ENCODE peak calls at places on chromosomes 16 and 17, in four cellular contexts. H, K, O and N are unnamed samples.

GRCh38 chr17:74920306-74920620 is 2.8 kb downstream of the USH1G start:
- DNase-seq in H (no peak), K (no peak), O (no peak), N (no peak)

GRCh38 chr16:10093564-10093963 is 88.7 kb downstream of the GRIN2A start:
- DNase-seq in H (no peak), K (no peak), O (no peak), N (no peak)

GRCh38 chr16:53249331-53249730 is 184.9 kb upstream of the RBL2 start:
- DNase-seq in H (no peak), K (no peak), O (no peak), N (no peak)

GRCh38 chr17:32569171-32570080 is 82.6 kb downstream of the CDK5R1 start:
- DNase-seq in H (no peak), K (no peak), O (no peak), N (no peak)

GRCh38 chr16:69889295-69889964 is 61.7 kb upstream of the CLEC18A start:
- DNase-seq in H (no peak), K (no peak), O (no peak), N (no peak)

GRCh38 chr17:50364715-50365114 is 8.3 kb downstream of the MRPL27 start:
- DNase-seq in H (no peak), K (no peak), O (no peak), N (no peak)

GRCh38 chr17:80818871-80819270 is 172.8 kb upstream of the CHMP6 start:
- DNase-seq in H (no peak), K (no peak), O (no peak), N (no peak)

GRCh38 chr17:50806141-50806643 is 29.2 kb upstream of the WFIKKN2 start:
- DNase-seq in H (no peak), K (no peak), O (no peak), N (no peak)

GRCh38 chr17:10612957-10613744 is 44.0 kb downstream of the MYH3 start:
- DNase-seq in H (no peak), K (no peak), O (no peak), N (no peak)

GRCh38 chr17:35947156-35947585 is 3.7 kb upstream of the LYZL6 start:
- DNase-seq in H (no peak), K (peak; percentile 65), O (peak; percentile 57), N (peak; percentile 21)

GRCh38 chr17:57853695-57854094 is 3.9 kb upstream of the MRPS23 start:
- DNase-seq in H (peak; percentile 52), K (no peak), O (no peak), N (no peak)

GRCh38 chr17:43020789-43021738 is 1.1 kb downstream of the VAT1 start:
- DNase-seq in H (no peak), K (peak; percentile 60), O (peak; percentile 89), N (peak; percentile 83)

GRCh38 chr17:40910441-40910841 is 25.4 kb upstream of the KRT20 start:
- DNase-seq in H (no peak), K (no peak), O (no peak), N (no peak)

GRCh38 chr17:57751971-57752905 is 7.1 kb upstream of the CCDC182 start:
- DNase-seq in H (no peak), K (peak; percentile 84), O (no peak), N (no peak)

GRCh38 chr17:79960788-79961522 is 74.7 kb downstream of the TBC1D16 start:
- DNase-seq in H (no peak), K (no peak), O (no peak), N (peak; percentile 78)

GRCh38 chr16:144797-145252 is 6.4 kb upstream of the NPRL3 start:
- DNase-seq in H (no peak), K (no peak), O (no peak), N (no peak)

GRCh38 chr17:40316571-40317344 is 7.8 kb downstream of the RARA start:
- DNase-seq in H (no peak), K (peak; percentile 70), O (peak; percentile 82), N (peak; percentile 78)

GRCh38 chr16:84513111-84514065 is 8.9 kb upstream of the MEAK7 start:
- DNase-seq in H (no peak), K (no peak), O (no peak), N (peak; percentile 76)

GRCh38 chr16:2284797-2285576 is 17.1 kb upstream of the RNPS1 start:
- DNase-seq in H (no peak), K (no peak), O (no peak), N (no peak)

GRCh38 chr16:9241177-9241576 is 149.7 kb downstream of the HAPSTR1 start:
- DNase-seq in H (no peak), K (no peak), O (no peak), N (no peak)

GRCh38 chr16:86387461-86388440 is 122.6 kb upstream of the FOXF1 start:
- DNase-seq in H (no peak), K (no peak), O (peak; percentile 20), N (peak; percentile 99)

GRCh38 chr17:40373324-40373723 is 8.8 kb upstream of the GJD3 start:
- DNase-seq in H (no peak), K (no peak), O (no peak), N (no peak)

GRCh38 chr16:53061701-53062159 is 6.9 kb downstream of the CHD9 start:
- DNase-seq in H (no peak), K (no peak), O (no peak), N (no peak)

GRCh38 chr16:70664325-70665112 is 18.2 kb downstream of the IL34 start:
- DNase-seq in H (no peak), K (no peak), O (no peak), N (no peak)

GRCh38 chr17:82787081-82787848 is 35.4 kb downstream of the TBCD start:
- DNase-seq in H (no peak), K (no peak), O (no peak), N (no peak)

GRCh38 chr17:82789806-82790205 is 37.9 kb downstream of the TBCD start:
- DNase-seq in H (no peak), K (no peak), O (no peak), N (no peak)

GRCh38 chr17:82788206-82789001 is 36.5 kb downstream of the TBCD start:
- DNase-seq in H (no peak), K (no peak), O (no peak), N (no peak)

GRCh38 chr17:82790391-82790790 is 38.5 kb downstream of the TBCD start:
- DNase-seq in H (no peak), K (no peak), O (no peak), N (no peak)

DNA sequence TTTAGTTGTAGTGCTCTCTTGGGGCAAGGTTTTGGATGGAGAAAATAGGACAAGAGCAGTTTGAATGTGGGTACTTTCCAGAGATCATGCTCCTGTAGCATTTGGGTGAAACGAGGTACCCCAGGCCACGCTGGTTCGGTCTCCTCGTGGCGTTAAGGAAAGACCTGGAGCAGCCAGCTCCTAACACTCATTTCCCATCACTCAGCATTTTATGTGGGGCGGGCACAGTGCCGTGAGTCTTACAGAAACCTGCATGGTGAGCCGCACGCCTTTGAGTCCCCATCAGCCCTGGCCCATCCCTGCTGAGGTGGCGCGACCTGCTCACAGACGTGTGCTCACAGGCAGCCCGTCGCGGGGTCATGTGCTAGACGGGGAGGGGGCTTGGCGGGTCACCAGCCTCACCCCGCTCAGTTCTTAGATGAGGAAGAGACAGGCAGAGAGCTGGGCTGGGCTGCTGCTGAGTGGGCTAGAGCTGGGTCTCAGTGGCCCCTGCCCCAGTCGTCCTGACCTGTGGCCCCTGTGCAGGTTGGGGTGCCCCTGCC is 37.3 kb downstream of the TBCD start:
- DNase-seq in H (no peak), K (no peak), O (no peak), N (no peak)
- H3K4me3 ChIP-seq in H (no peak overlapping the region), K (no peak overlapping the region), O (no peak overlapping the region), N (no peak overlapping the region)

GRCh38 chr16:49703494-49703893 is 152.4 kb downstream of the ZNF423 start:
- DNase-seq in H (no peak), K (no peak), O (no peak), N (no peak)
- H3K4me1 ChIP-seq in H (peaks cover 21% of the 10 kb centered on the region), K (peaks cover 26% of the 10 kb centered on the region), O (no peaks in the 10 kb centered on the region), N (peaks cover 23% of the 10 kb centered on the region)

DNA sequence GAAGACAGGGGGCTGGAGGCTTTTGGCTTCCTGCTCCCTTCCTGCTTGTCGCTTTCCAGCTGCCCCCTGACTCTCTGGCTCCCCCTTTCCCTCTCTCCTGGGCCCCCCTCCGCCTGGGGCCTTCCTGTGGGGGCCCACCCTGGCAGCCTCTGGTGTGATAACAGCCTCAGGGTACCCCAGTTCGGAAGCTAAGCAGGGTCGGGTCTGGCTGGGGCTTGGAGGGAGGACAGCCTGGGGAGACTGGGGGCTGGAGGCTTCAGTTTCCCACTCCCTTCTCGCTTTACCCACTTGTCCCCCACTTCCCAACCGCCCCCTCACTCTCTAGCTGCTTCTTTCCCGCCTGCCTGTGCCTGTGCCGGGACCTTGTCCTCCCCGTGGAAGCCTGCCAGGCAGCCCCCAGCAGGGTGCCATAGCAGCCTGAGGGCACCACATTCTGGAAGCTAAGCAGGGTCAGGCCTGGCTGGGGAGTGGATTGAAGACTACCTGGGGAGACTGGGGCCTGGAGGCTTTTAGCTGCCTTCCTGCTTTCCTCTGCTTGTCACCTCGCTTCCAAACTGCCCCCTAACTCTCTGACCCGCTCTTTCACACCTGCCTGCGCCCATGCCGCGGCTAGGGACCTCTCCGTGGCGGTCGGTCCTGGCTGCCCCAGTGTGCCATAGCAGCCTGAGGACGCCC is 2275.5 kb downstream of the TP53TG3F start:
- DNase-seq in H (no peak), K (no peak), O (no peak), N (peak; percentile 36)
- H3K9me3 ChIP-seq in H (no peaks in the 10 kb centered on the region), K (no peaks in the 10 kb centered on the region), O (no peaks in the 10 kb centered on the region), N (no peaks in the 10 kb centered on the region)

DNA sequence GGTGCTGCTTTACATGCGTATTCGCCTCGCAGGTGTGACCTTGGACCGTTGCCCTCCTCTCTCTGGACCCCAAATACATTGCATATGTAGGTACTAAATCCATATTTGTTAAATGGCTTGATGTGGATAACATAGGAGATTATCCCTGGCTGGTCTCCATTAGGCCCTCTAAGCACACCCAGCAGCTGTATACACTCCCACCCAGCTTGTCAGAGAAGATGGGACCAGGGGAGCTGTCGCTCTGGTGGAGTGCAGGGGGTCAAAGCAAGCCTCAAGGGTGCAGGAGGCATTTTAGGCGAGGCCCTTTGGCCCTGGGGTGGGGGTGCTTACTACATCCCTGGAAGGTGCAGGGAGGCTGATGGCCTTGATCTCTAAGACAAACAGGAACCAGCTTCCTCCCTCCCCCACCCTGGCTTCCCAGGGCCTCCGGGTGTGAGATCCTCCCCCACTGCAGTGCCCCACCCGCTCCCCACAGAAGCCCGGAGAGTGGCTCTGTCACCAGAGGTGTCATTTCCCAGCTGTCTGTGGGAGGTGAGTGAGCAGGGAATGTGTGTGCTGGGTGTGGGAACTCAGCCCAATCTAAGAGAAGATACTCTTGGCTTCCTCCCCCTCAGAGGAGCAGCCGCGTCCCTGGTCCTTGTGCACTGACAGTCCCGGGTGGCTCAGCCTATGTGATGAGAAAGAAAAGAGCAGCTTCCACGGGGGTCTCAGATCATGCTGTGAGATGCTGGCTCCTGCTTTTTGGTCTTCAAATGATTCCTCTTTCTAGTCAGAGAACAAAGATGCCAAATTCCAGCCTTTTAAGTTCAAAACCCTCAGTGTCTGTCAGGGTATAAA is 1.4 kb upstream of the VAMP2 start:
- DNase-seq in H (no peak), K (no peak), O (peak; percentile 48), N (peak; percentile 20)
- H3K4me3 ChIP-seq in H (peak overlapping the region; percentile 7), K (no peak overlapping the region), O (no peak overlapping the region), N (no peak overlapping the region)

GRCh38 chr16:4378202-4378666 is 6.6 kb downstream of the VASN start:
- DNase-seq in H (no peak), K (peak; percentile 13), O (no peak), N (no peak)
- H3K4me1 ChIP-seq in H (peaks cover 64% of the 10 kb centered on the region), K (peaks cover 32% of the 10 kb centered on the region), O (peaks cover 59% of the 10 kb centered on the region), N (peaks cover 57% of the 10 kb centered on the region)

GRCh38 chr16:80158766-80159165 is 382.0 kb upstream of the DYNLRB2 start:
- DNase-seq in H (no peak), K (no peak), O (peak; percentile 12), N (peak; percentile 78)

GRCh38 chr16:80164881-80165280 is 375.9 kb upstream of the DYNLRB2 start:
- DNase-seq in H (no peak), K (no peak), O (no peak), N (no peak)

GRCh38 chr16:80166082-80166481 is 374.7 kb upstream of the DYNLRB2 start:
- DNase-seq in H (no peak), K (no peak), O (no peak), N (no peak)

GRCh38 chr16:80167657-80168056 is 373.1 kb upstream of the DYNLRB2 start:
- DNase-seq in H (no peak), K (no peak), O (no peak), N (no peak)

GRCh38 chr16:80161799-80162380 is 378.9 kb upstream of the DYNLRB2 start:
- DNase-seq in H (no peak), K (no peak), O (no peak), N (no peak)
- H3K9me3 ChIP-seq in H (no peaks in the 10 kb centered on the region), K (no peaks in the 10 kb centered on the region), O (peaks cover 3% of the 10 kb centered on the region), N (no peaks in the 10 kb centered on the region)